ENCODE peak calls at places on chromosomes 11 and 22, in five cellular contexts. B is IMR-90, H is heart left ventricle, O is vagina, A is body of pancreas. R is an unnamed sample.

GRCh38 chr11:107702723-107703122 is 9.1 kb downstream of the SLN start:
- DNase-seq in B (peak), H (no peak), O (no peak), A (no peak), R (no peak)

GRCh38 chr11:119774180-119774763 is 45.3 kb upstream of the NECTIN1 start:
- DNase-seq in B (peak), H (no peak), O (no peak), A (no peak), R (peak)

GRCh38 chr22:19271856-19272535 is 19.5 kb downstream of the CLTCL1 start:
- DNase-seq in B (peak), H (no peak), O (no peak), A (peak), R (no peak)

GRCh38 chr11:47905358-47906059 is 57.4 kb upstream of the NUP160 start:
- DNase-seq in B (peak), H (no peak), O (no peak), A (no peak), R (no peak)

GRCh38 chr11:35158371-35159081 is 19.6 kb downstream of the CD44 start:
- DNase-seq in B (no peak), H (no peak), O (no peak), A (no peak), R (no peak)

GRCh38 chr11:109247071-109247470 is 174.9 kb upstream of the C11orf87 start:
- DNase-seq in B (peak), H (no peak), O (no peak), A (no peak), R (no peak)

GRCh38 chr11:75563978-75564552 is 2.0 kb downstream of the SERPINH1 start:
- DNase-seq in B (peak), H (peak), O (no peak), A (peak), R (peak)

GRCh38 chr11:88886796-88887195 is 179.0 kb downstream of the GRM5 start:
- DNase-seq in B (peak), H (no peak), O (no peak), A (peak), R (peak)

GRCh38 chr11:95435628-95436353 is 204.8 kb upstream of the SESN3 start:
- DNase-seq in B (no peak), H (no peak), O (no peak), A (no peak), R (no peak)

GRCh38 chr11:19995131-19995530 is 165.1 kb downstream of the DBX1 start:
- DNase-seq in B (peak), H (no peak), O (no peak), A (peak), R (peak)

GRCh38 chr11:70641366-70641765 is 243.0 kb downstream of the CTTN start:
- DNase-seq in B (no peak), H (no peak), O (no peak), A (no peak), R (no peak)

GRCh38 chr11:57812634-57813033 is 51.0 kb downstream of the CTNND1 start:
- DNase-seq in B (no peak), H (no peak), O (no peak), A (no peak), R (no peak)

GRCh38 chr11:29527391-29527936 is 489.4 kb downstream of the KCNA4 start:
- DNase-seq in B (peak), H (no peak), O (no peak), A (peak), R (no peak)

GRCh38 chr11:115527534-115528125 is 23.4 kb upstream of the CADM1 start:
- DNase-seq in B (no peak), H (no peak), O (no peak), A (peak), R (no peak)

GRCh38 chr11:75233688-75234295 is 6.8 kb upstream of the TPBGL start:
- DNase-seq in B (peak), H (no peak), O (no peak), A (peak), R (peak)

GRCh38 chr11:122748968-122749687 is 89.2 kb upstream of the CRTAM start:
- DNase-seq in B (peak), H (no peak), O (no peak), A (no peak), R (peak)

DNA sequence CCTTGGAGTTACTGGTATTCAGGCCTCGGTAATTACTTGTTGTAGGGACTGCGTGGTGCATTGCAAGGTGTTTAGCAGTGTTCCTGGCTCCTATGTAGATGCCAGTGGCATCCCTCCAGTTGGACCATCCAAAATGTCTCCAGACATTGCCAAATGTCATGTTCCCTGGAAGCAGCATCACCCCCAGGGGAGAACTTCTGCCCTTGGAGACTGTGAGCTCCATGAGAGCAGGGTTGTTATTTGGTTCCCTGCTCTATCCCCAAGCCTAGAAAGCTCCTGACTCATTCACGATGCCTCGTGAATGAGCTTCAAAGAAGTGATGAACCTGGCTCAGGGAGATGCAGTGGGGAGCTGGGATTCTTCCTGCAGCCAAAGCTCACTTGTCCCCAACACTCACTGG is 4.8 kb upstream of the CD248 start:
- DNase-seq in B (no peak), H (no peak), O (no peak), A (no peak), R (no peak)
- TF ChIP-seq POLR2A in B (no peak), H (no peak), O (no peak), A (no peak), R (no peak)

GRCh38 chr11:504994-505344 is 2.1 kb downstream of the RNH1 start:
- DNase-seq in B (no peak), H (no peak), O (no peak), A (no peak), R (no peak)

GRCh38 chr11:508956-509355 is 1.9 kb upstream of the RNH1 start:
- DNase-seq in B (no peak), H (no peak), O (no peak), A (no peak), R (no peak)

GRCh38 chr11:507727-508515 is 879 bp upstream of the RNH1 start:
- DNase-seq in B (no peak), H (peak), O (no peak), A (no peak), R (no peak)

GRCh38 chr11:506238-506949 is 648 bp downstream of the RNH1 start:
- DNase-seq in B (peak), H (peak), O (no peak), A (peak), R (peak)

DNA sequence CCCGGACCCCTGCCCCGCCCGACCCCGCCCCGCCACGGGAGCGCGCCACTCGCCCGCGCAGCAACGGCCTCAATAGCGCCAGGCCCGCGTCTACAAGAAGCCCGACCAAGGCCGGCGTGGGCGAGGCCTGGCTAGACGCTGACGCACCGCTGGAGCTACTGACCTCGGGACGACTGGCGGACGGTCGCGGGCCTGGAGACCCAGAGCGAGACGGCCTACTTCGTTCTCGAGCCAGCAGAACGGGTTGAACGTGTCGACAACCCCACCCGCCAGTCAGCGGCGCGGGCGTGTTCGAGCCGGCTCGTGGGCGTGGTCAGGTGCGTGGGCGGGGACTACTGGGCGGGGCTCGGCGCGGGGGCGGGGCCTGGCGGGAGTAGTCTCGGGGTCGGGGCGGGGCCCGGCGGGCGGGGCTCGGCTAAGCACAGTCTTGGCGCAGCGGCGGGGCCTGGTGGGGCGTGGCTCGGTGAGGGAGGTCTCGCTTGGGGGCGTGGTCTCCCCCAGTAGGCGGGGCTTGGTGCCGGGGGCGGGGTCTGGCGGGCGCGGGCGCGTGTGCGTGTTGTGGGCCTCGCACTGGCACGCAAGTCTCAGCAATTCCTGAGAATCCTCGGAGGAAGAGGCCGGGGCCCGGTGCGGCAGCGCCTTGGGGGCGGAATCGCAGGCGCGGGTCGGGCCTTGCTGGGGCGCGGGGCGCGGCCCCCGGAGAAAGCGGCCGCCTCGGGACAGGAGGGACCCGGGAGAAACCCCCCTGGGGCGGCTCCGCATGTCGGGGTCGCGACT is at the start of gene RNH1:
- DNase-seq in B (peak), H (peak), O (peak), A (peak), R (peak)
- TF ChIP-seq POLR2A in B (peak), H (no peak), O (no peak), A (peak), R (no peak)

GRCh38 chr22:50250555-50251471 is at the start of gene HDAC10:
- DNase-seq in B (peak), H (peak), O (no peak), A (peak), R (peak)
- TF ChIP-seq POLR2A in B (no peak), H (no peak), O (no peak), A (peak), R (peak)

GRCh38 chr22:25110596-25110845 is 89.1 kb upstream of the CRYBB3 start:
- DNase-seq in B (no peak), H (no peak), O (no peak), A (no peak), R (no peak)

GRCh38 chr22:25112538-25113253 is 87.0 kb upstream of the CRYBB3 start:
- DNase-seq in B (no peak), H (no peak), O (no peak), A (peak), R (no peak)

GRCh38 chr22:25109878-25110595 is 89.6 kb upstream of the CRYBB3 start:
- DNase-seq in B (no peak), H (no peak), O (no peak), A (peak), R (no peak)

GRCh38 chr22:25111579-25112517 is 87.8 kb upstream of the CRYBB3 start:
- DNase-seq in B (no peak), H (peak), O (no peak), A (peak), R (no peak)

GRCh38 chr22:25110846-25111578 is 88.6 kb upstream of the CRYBB3 start:
- DNase-seq in B (peak), H (peak), O (no peak), A (peak), R (peak)
- TF ChIP-seq POLR2A in B (no peak), H (no peak), O (no peak), A (peak), R (no peak)

DNA sequence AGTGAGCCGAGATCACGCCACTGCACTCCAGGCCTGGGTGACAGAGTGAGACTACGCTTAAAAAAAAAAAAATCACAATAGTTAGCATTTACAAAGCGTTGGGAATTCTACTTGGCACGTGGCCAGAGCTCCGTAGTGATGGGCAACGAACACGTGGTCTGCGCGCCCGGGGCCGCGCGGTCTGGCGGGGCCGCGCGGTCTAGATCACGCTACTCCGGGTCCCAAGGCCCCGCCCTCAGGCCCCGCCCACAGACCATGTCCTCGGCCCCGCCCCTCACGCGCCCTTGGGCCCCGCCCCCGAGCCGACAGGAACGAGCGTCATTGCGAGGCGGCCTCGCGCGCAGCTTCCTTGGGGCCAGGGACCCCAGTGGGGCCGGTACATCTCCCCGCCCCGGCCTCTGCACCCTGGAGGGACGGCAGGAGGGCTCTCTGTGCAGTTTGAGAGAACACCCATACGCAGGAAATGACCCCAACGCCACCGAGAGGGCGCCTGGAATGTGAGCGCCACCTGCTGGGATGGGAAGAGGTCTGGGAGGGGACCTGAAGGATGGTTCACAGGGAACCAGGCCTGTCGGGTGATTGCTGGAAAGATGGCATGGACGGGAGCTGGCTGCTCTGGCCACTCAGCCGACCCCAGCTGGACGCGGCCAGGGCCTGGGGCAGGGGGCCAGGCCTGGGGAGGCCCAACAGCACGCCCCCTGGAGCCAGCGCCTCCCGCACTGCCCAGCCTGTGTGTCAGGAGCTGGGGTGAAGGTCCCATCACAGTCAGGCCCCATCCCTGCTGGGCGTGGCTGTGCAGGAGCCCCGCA is 2.0 kb upstream of the PTDSS2 start:
- DNase-seq in B (peak), H (peak), O (no peak), A (peak), R (peak)
- TF ChIP-seq POLR2A in B (peak), H (no peak), O (no peak), A (peak), R (peak)

DNA sequence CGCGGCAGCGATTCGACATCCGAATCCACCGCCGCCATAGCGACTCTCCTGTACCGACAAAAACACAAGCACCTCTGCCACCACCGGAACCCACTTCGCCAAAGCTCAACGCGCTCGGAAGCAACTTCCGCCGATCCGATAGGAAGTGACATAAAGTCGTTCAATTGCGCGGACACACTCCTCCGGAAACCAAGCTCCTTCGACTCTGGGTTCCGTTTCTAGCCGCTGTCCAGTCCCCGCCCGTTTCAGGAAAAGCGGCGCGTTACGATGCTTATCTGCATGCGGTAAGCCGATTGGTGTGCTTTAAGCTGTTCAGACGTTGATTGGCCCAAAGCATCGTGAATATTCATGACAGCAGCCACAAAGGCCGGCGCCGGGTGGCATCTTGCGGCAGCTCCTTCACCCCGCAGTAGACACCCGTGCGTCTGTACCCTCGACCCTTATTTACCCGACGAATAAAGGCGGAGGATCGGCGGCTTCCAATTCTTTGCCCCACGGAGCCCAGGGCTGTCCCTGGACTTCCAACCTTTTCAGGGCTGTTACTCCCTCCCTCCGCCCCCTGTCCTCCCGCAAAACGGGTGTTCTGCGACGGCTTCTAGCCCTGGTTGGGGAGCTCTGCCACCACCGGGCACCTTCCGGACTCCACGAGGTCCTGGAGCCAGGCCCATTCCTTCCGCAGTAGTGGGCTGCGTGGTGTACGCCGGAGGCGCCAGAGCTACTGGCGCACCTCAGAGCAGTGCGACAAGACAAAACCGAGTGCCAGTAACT is at the start of gene TUT1:
- DNase-seq in B (peak), H (peak), O (no peak), A (peak), R (peak)
- TF ChIP-seq POLR2A in B (peak), H (peak), O (no peak), A (peak), R (peak)

GRCh38 chr11:36289226-36289852 is at the start of gene COMMD9:
- DNase-seq in B (peak), H (peak), O (peak), A (peak), R (peak)
- TF ChIP-seq POLR2A in B (peak), H (no peak), O (no peak), A (peak), R (peak)